ENCODE peak calls at places on chromosomes 11 and 22, in nine cellular contexts. Z is testis; I is GM13977; K is dorsolateral prefrontal cortex; X is pancreas; J is stimulated activated CD4-positive, alpha-beta T cell treated with anti-CD3 and anti-CD28 coated beads, Interleukin-12 subunit alpha, Interleukin-12 subunit beta, amount 100 ng/mL, for 4 hours; A is gastrocnemius medialis; V is Calu3; N is BJ. F is an unnamed sample.

GRCh38 chr22:25878933-25879332 is 136.9 kb downstream of the MYO18B start:
- DNase-seq in I (no peak), V (no peak), N (no peak), Z (no peak), A (no peak), X (no peak), J (no peak), K (no peak), F (no peak)

GRCh38 chr11:128576555-128576954 is 10.8 kb downstream of the ETS1 start:
- DNase-seq in J (no peak), K (no peak), Z (no peak), V (no peak), I (no peak), A (no peak), N (no peak), X (no peak), F (no peak)

GRCh38 chr11:65781962-65782815 is 1.4 kb upstream of the AP5B1 start:
- DNase-seq in N (no peak), Z (no peak), A (no peak), I (no peak), K (no peak), V (no peak), J (no peak), X (no peak), F (no peak)

GRCh38 chr11:64023731-64024710 is 11.7 kb upstream of the FLRT1 start:
- DNase-seq in K (no peak), Z (no peak), V (no peak), J (no peak), I (no peak), A (no peak), X (no peak), N (no peak), F (no peak)

GRCh38 chr11:118602331-118602730 is 5.1 kb upstream of the PHLDB1 start:
- DNase-seq in J (no peak), X (no peak), V (no peak), K (no peak), I (no peak), A (no peak), N (no peak), Z (peak), F (no peak)

GRCh38 chr11:64455436-64456261 is 96.7 kb downstream of the RPS6KA4 start:
- DNase-seq in I (no peak), K (no peak), A (no peak), N (no peak), Z (no peak), J (no peak), X (no peak), V (no peak), F (no peak)

GRCh38 chr22:26367402-26368245 is 61.4 kb upstream of the ASPHD2 start:
- DNase-seq in K (no peak), V (peak), X (peak), N (no peak), Z (peak), A (no peak), I (peak), J (peak), F (peak)

GRCh38 chr11:76824083-76824939 is 36.4 kb upstream of the ACER3 start:
- DNase-seq in N (no peak), Z (no peak), X (no peak), J (no peak), I (no peak), V (no peak), A (no peak), K (no peak), F (no peak)

GRCh38 chr11:1231396-1232327 is 8.8 kb downstream of the MUC5B start:
- DNase-seq in N (no peak), K (no peak), I (no peak), X (no peak), Z (no peak), J (no peak), A (no peak), V (no peak), F (no peak)

GRCh38 chr11:61912991-61913698 is 4.2 kb downstream of the RAB3IL1 start:
- DNase-seq in I (no peak), K (peak), Z (peak), V (no peak), J (no peak), N (no peak), A (peak), X (no peak), F (no peak)

GRCh38 chr11:33558097-33558496 is 142.5 kb downstream of the C11orf91 start:
- DNase-seq in Z (no peak), A (no peak), K (no peak), I (no peak), N (no peak), V (no peak), X (no peak), J (no peak), F (no peak)

GRCh38 chr22:22703715-22704114 is 59.3 kb downstream of the GGTLC2 start:
- DNase-seq in I (no peak), K (no peak), V (no peak), J (no peak), N (no peak), X (no peak), A (no peak), Z (no peak), F (no peak)

GRCh38 chr11:30106222-30106621 is 89.4 kb upstream of the KCNA4 start:
- DNase-seq in Z (no peak), N (no peak), X (no peak), J (no peak), K (no peak), I (no peak), V (no peak), A (no peak), F (no peak)

GRCh38 chr22:19495562-19496323 is 16.0 kb downstream of the CDC45 start:
- DNase-seq in K (no peak), J (no peak), Z (no peak), A (no peak), X (no peak), I (no peak), N (no peak), V (no peak), F (no peak)

GRCh38 chr11:110295086-110295485 is 1.3 kb downstream of the RDX start:
- DNase-seq in N (no peak), V (no peak), X (no peak), Z (no peak), I (no peak), A (no peak), K (no peak), J (no peak), F (no peak)

GRCh38 chr11:71203681-71204080 is 48.7 kb downstream of the SHANK2 start:
- DNase-seq in N (no peak), Z (no peak), I (no peak), A (no peak), V (no peak), K (no peak), X (no peak), J (no peak), F (no peak)

GRCh38 chr11:128886401-128887119 is 4.6 kb upstream of the KCNJ5 start:
- DNase-seq in J (no peak), X (peak), I (no peak), K (no peak), A (no peak), N (no peak), V (peak), Z (peak), F (peak)

GRCh38 chr11:13073119-13073981 is 64.2 kb downstream of the RASSF10 start:
- DNase-seq in K (no peak), I (no peak), V (peak), Z (no peak), J (no peak), X (no peak), A (no peak), N (no peak), F (no peak)

GRCh38 chr11:130201026-130201425 is 41.4 kb downstream of the ST14 start:
- DNase-seq in K (no peak), A (no peak), X (no peak), Z (no peak), V (no peak), I (no peak), J (no peak), N (no peak), F (no peak)

GRCh38 chr11:105937738-105938137 is 84.3 kb downstream of the MSANTD4 start:
- DNase-seq in K (no peak), V (peak), A (no peak), J (no peak), Z (no peak), X (no peak), N (peak), I (no peak), F (no peak)

GRCh38 chr11:33635161-33635560 is 65.5 kb downstream of the C11orf91 start:
- DNase-seq in J (no peak), X (no peak), Z (no peak), K (no peak), V (no peak), I (no peak), N (no peak), A (peak), F (peak)

GRCh38 chr11:2777871-2778629 is 78.3 kb upstream of the KCNQ1OT1 start:
- DNase-seq in Z (peak), K (peak), V (peak), X (peak), N (no peak), J (no peak), I (no peak), A (peak), F (peak)

GRCh38 chr11:134504146-134504905 is 92.3 kb upstream of the B3GAT1 start:
- DNase-seq in V (no peak), A (no peak), N (no peak), X (no peak), I (no peak), Z (no peak), J (no peak), K (no peak), F (no peak)

GRCh38 chr22:43109921-43110443 is 568 bp upstream of the BIK start:
- DNase-seq in Z (no peak), V (no peak), N (no peak), X (no peak), J (no peak), A (no peak), K (no peak), I (no peak), F (no peak)

GRCh38 chr11:24617856-24618255 is 121.0 kb downstream of the LUZP2 start:
- DNase-seq in X (no peak), A (no peak), Z (no peak), N (no peak), V (no peak), I (no peak), J (no peak), K (no peak), F (no peak)

GRCh38 chr22:38871360-38872171 is 450 bp downstream of the CBX6 start:
- DNase-seq in A (no peak), J (peak), K (no peak), X (no peak), N (no peak), V (no peak), I (peak), Z (peak), F (peak)

GRCh38 chr11:107849791-107850190 is 8.8 kb downstream of the SLC35F2 start:
- DNase-seq in X (no peak), N (no peak), A (no peak), Z (no peak), I (no peak), J (no peak), K (no peak), V (no peak), F (no peak)

GRCh38 chr11:49377978-49378377 is 169.6 kb upstream of the FOLH1 start:
- DNase-seq in Z (no peak), V (no peak), I (no peak), N (no peak), K (no peak), X (no peak), J (no peak), A (no peak), F (no peak)

GRCh38 chr11:57324154-57324885 is 432 bp downstream of the TNKS1BP1 start:
- DNase-seq in N (no peak), K (no peak), J (peak), X (peak), I (peak), A (peak), Z (peak), V (peak), F (peak)

GRCh38 chr11:72642815-72643511 is 31.3 kb downstream of the PDE2A start:
- DNase-seq in J (peak), X (peak), I (peak), V (peak), K (no peak), Z (peak), A (peak), N (no peak), F (peak)